ENCODE peak calls at places on chromosome 22, in five cellular contexts. D, R, W, I and M are unnamed samples. For H3K9me3, the result is how much of the 10 kb centered on the place peaks cover.

GRCh38 chr22:43376765-43377485 is 33.8 kb upstream of the SCUBE1 start:
- DNase-seq in R (peak), D (no peak), I (no peak), W (no peak), M (peak)

GRCh38 chr22:44773082-44773481 is 20.7 kb downstream of the ARHGAP8 start:
- DNase-seq in W (no peak), D (no peak), R (no peak), I (no peak), M (no peak)

GRCh38 chr22:32583074-32583677 is 108.6 kb downstream of the FBXO7 start:
- DNase-seq in W (no peak), D (no peak), R (no peak), I (no peak), M (no peak)

GRCh38 chr22:24706050-24706449 is 68.5 kb downstream of the PIWIL3 start:
- DNase-seq in W (no peak), D (no peak), R (no peak), I (no peak), M (no peak)

GRCh38 chr22:38415046-38415445 is 40.0 kb downstream of the KCNJ4 start:
- DNase-seq in W (no peak), R (no peak), D (no peak), I (no peak), M (no peak)

GRCh38 chr22:28239941-28240340 is 320.9 kb upstream of the PITPNB start:
- DNase-seq in R (no peak), W (no peak), D (no peak), I (no peak), M (no peak)

GRCh38 chr22:46417268-46417580 is 81.7 kb downstream of the TRMU start:
- DNase-seq in W (no peak), I (no peak), D (no peak), R (no peak), M (no peak)

GRCh38 chr22:26548984-26549383 is 36.7 kb upstream of the TFIP11 start:
- DNase-seq in D (no peak), R (no peak), I (no peak), W (no peak), M (no peak)

GRCh38 chr22:21760640-21761039 is 25.0 kb upstream of the YPEL1 start:
- DNase-seq in I (no peak), R (no peak), W (no peak), D (no peak), M (no peak)

GRCh38 chr22:20761536-20761935 is 12.4 kb upstream of the SERPIND1 start:
- DNase-seq in W (no peak), I (no peak), D (no peak), R (no peak), M (no peak)

GRCh38 chr22:30340911-30341685 is 14.4 kb upstream of the TBC1D10A start:
- DNase-seq in W (no peak), I (peak), R (no peak), D (no peak), M (peak)

GRCh38 chr22:19438286-19438685 is 5.9 kb downstream of the MRPL40 start:
- DNase-seq in R (no peak), D (no peak), W (no peak), I (no peak), M (no peak)

GRCh38 chr22:30005213-30005857 is 74.9 kb upstream of the HORMAD2 start:
- DNase-seq in W (peak), R (peak), I (peak), D (peak), M (peak)

GRCh38 chr22:35842954-35843353 is 125.3 kb downstream of the APOL5 start:
- DNase-seq in I (peak), D (no peak), R (no peak), W (no peak), M (peak)

DNA sequence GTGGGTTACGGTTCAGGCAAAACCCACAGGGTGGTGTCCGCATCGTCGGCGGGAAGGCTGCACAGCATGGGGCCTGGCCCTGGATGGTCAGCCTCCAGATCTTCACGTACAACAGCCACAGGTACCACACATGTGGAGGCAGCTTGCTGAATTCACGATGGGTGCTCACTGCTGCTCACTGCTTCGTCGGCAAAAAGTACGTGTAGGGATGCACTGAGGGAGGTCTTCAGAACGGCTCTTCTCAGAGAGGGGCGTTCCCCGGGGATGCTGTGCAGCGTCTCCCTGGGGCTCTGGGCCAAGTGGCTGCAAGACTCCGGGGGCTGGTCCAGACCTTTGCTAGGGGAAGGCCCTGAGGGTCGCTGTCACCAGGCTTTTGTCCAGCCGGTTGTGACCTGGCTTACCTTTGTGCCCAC is 1.3 kb downstream of the ACR start:
- DNase-seq in I (no peak), D (no peak), R (peak), W (no peak), M (no peak)
- H3K9me3 ChIP-seq in I (under half), D (under half), R (under half), W (under half), M (under half)

GRCh38 chr22:39832627-39833074 is 60.9 kb downstream of the ENTHD1 start:
- DNase-seq in D (no peak), W (peak), I (no peak), R (no peak), M (no peak)
- H3K9me3 ChIP-seq in D (under half), W (under half), I (under half), R (under half), M (under half)

DNA sequence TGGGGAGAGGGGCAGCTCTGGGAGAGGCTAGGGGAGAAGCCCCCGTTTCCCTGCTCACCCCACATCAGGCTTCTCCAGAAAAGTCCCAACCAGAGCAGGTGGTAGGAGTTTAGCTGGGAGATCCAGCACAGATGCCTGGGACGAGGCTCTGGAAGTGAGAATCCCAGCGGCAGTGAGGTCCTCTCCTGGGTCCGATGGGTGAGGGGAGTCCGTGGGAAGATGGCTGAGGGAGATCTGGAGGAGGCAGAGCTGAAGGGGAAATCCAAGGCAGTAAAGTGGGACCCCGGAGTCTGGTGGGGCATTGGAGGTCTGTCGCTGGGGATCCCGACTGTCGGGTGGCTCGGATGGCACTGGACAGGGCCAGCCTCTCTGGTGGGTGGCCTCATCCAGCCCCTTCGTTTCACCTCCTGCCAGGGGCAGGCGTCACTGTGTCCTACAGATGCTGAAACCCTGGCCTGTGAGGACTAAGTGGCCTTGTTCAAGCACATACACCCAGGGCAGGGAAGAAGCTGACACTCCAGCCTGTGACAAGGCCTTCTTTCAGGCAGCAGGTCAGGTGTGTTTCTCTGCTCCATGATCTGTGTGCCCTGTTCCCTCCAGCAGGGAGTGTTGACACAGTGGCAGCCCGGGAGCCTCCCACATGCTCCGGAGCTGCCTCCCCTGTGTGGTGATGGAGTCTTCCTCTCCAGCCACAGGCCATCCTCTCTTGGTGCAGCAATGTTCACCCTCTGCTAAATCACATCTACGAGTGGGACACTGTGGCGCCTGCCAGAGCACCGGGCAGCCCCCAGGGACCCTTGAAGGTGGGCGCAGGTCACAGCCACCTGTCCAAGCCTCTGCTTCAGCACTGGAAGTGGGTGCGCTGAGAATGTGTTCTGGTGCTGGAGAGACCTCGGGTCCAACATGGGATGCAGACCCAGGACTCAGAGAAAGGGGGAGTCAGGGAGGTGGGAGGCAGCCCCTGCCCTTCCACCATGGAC is 850.8 kb downstream of the BRD1 start:
- DNase-seq in W (no peak), D (no peak), I (no peak), R (no peak), M (no peak)
- H3K9me3 ChIP-seq in W (under half), D (under half), I (under half), R (under half), M (under half)

DNA sequence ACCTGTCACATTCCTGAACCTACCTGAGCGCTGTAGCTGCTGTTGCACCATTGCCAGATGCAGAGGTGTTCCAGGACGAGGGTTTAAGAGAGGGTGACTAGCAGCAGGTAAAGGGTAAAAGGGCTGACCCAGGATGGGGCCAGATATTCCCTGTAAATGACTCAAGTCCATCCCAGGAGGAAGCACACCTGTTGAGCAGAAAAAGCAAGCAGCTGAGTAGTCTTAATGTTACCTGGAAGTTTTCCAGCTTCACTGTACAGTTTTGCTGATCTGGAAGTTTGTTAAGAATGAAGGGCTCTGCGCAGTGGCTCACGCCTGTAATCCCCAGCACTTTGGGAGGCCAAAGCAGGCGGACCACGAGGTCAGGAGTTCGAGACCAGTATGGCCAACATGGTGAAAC is 41.3 kb downstream of the DRG1 start:
- DNase-seq in W (no peak), I (no peak), R (no peak), D (no peak), M (no peak)
- H3K9me3 ChIP-seq in W (under half), I (under half), R (under half), D (under half), M (under half)

GRCh38 chr22:42280140-42280539 is 9.7 kb upstream of the TCF20 start:
- DNase-seq in D (no peak), I (no peak), R (no peak), W (no peak), M (no peak)

GRCh38 chr22:42279425-42280020 is 9.1 kb upstream of the TCF20 start:
- DNase-seq in R (no peak), W (no peak), I (no peak), D (no peak), M (no peak)

GRCh38 chr22:42281284-42281683 is 10.8 kb upstream of the TCF20 start:
- DNase-seq in I (no peak), R (no peak), D (no peak), W (no peak), M (no peak)

GRCh38 chr22:42281706-42282251 is 11.3 kb upstream of the TCF20 start:
- DNase-seq in R (no peak), I (no peak), D (no peak), W (no peak), M (no peak)

DNA sequence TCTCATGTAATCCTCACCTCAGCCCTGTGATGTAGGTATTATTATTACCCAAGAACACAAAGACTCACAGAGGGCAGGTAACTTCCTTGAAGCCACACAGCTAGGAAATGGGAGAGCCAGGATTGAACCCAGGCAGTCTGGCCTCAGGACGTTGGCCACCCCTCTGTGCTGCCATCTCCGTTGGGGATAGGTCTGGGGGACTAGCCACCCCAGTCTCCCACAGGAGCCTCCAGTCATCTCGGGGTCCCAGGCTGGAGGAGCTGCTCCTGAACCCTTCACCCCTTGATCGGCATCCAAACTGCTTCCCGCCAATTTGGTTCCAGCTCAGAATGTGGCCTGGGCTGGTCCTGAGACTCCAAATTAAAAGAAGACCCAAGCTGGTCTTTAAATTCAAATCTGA is 10.4 kb upstream of the TCF20 start:
- DNase-seq in W (no peak), R (no peak), D (no peak), I (no peak), M (no peak)
- H3K9me3 ChIP-seq in W (under half), R (under half), D (under half), I (under half), M (under half)